ENCODE peak calls at places on chromosomes 16 and 17, in four cellular contexts. S, L, A and T are unnamed samples.

GRCh38 chr17:8925808-8926207 is 39.7 kb downstream of the PIK3R5 start:
- DNase-seq in A (no peak), S (no peak), L (no peak), T (no peak)

GRCh38 chr17:81520021-81520894 is 7.7 kb upstream of the ACTG1 start:
- DNase-seq in A (no peak), S (no peak), L (no peak), T (no peak)

GRCh38 chr16:47777191-47777590 is 316.1 kb downstream of the PHKB start:
- DNase-seq in S (no peak), A (no peak), L (peak; percentile 41), T (no peak)

GRCh38 chr16:8729779-8730334 is 55.4 kb downstream of the ABAT start:
- DNase-seq in S (no peak), A (no peak), L (no peak), T (no peak)

GRCh38 chr17:29150191-29150590 is 30.0 kb downstream of the MYO18A start:
- DNase-seq in L (no peak), S (no peak), A (no peak), T (no peak)

GRCh38 chr17:63790057-63790456 is 16.1 kb downstream of the DDX42 start:
- DNase-seq in A (no peak), S (no peak), L (no peak), T (no peak)

GRCh38 chr16:68079616-68080344 is 5.4 kb upstream of the NFATC3 start:
- DNase-seq in A (peak; percentile 97), L (no peak), S (no peak), T (peak; percentile 88)

GRCh38 chr17:54948380-54948779 is 20.1 kb downstream of the COX11 start:
- DNase-seq in S (peak; percentile 36), A (peak; percentile 44), L (peak; percentile 98), T (peak; percentile 28)

GRCh38 chr17:80023261-80024205 is 12.1 kb downstream of the TBC1D16 start:
- DNase-seq in S (no peak), A (peak; percentile 95), L (no peak), T (no peak)

GRCh38 chr17:48176456-48176855 is 68.9 kb downstream of the SNX11 start:
- DNase-seq in A (no peak), S (no peak), L (no peak), T (no peak)

GRCh38 chr17:74659898-74660297 is 36.4 kb upstream of the CD300E start:
- DNase-seq in S (no peak), L (no peak), A (no peak), T (no peak)

GRCh38 chr16:69851491-69852240 is 89.5 kb downstream of the WWP2 start:
- DNase-seq in S (no peak), L (peak; percentile 61), A (no peak), T (no peak)

GRCh38 chr17:80569936-80570335 is 25.3 kb downstream of the RPTOR start:
- DNase-seq in L (no peak), A (no peak), S (no peak), T (no peak)

GRCh38 chr16:4648917-4649316 is 24.3 kb downstream of the MGRN1 start:
- DNase-seq in S (no peak), A (no peak), L (no peak), T (no peak)

GRCh38 chr17:10633738-10634379 is 23.2 kb downstream of the MYH3 start:
- DNase-seq in A (no peak), S (no peak), L (no peak), T (no peak)

GRCh38 chr16:31382485-31383161 is 10.5 kb upstream of the ITGAD start:
- DNase-seq in L (peak; percentile 40), A (peak; percentile 42), S (peak; percentile 60), T (peak; percentile 82)

GRCh38 chr17:47742319-47743181 is 9.5 kb downstream of the TBX21 start:
- DNase-seq in S (no peak), L (no peak), A (peak; percentile 35), T (peak; percentile 79)

GRCh38 chr17:80695979-80696378 is 151.3 kb downstream of the RPTOR start:
- DNase-seq in A (no peak), L (no peak), S (no peak), T (no peak)

GRCh38 chr16:55078153-55078552 is 147.5 kb downstream of the IRX5 start:
- DNase-seq in A (no peak), L (no peak), S (no peak), T (no peak)

GRCh38 chr17:16459850-16460550 is 32.0 kb downstream of the LRRC75A start:
- DNase-seq in L (no peak), A (no peak), S (no peak), T (no peak)

GRCh38 chr17:59277031-59277430 is 54.4 kb upstream of the YPEL2 start:
- DNase-seq in A (no peak), S (no peak), L (no peak), T (no peak)

GRCh38 chr17:30274887-30275286 is 16.9 kb downstream of the BLMH start:
- DNase-seq in S (no peak), A (no peak), L (no peak), T (no peak)

GRCh38 chr17:50908860-50909764 is 43.0 kb upstream of the TOB1 start:
- DNase-seq in L (no peak), A (peak; percentile 93), S (no peak), T (no peak)

GRCh38 chr17:9924735-9925191 is 19.7 kb upstream of the RCVRN start:
- DNase-seq in S (peak; percentile 87), A (peak; percentile 66), L (peak; percentile 75), T (peak; percentile 23)

GRCh38 chr17:78154903-78155811 is 9.0 kb downstream of the C17orf99 start:
- DNase-seq in S (no peak), A (no peak), L (no peak), T (no peak)

GRCh38 chr17:78164748-78165607 is 3.4 kb upstream of the SYNGR2 start:
- DNase-seq in A (no peak), S (no peak), L (no peak), T (no peak)

GRCh38 chr17:78163881-78164747 is 4.3 kb upstream of the SYNGR2 start:
- DNase-seq in A (no peak), S (no peak), L (no peak), T (no peak)

DNA sequence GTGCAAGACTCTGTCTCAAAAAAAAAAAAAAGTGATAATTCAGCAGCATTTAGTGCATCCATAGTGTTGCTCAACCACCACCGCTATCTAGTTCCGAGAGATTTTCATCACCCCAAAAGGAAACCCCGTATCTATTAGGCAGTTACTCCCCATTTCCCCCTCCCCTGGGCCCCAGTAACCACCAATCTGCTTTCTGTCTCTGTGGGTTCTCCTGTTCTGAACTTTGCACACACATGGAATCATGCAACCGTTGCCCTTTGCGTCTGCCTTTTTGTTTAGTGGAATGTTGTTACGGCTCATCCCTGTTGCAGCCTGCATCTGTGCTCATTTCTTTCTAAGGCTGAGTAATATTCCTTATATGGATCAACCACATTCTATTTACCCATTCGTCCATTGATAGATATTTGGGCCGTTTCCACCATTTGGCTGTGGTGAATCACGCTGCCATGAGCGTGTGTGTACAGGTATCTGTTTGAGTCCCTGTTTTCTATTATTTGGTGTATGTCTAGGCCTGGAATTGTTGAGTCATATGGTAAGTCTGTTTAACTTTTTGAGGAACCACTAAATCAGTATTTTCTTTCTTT is 8.7 kb upstream of the SYNGR2 start:
- DNase-seq in S (no peak), L (peak; percentile 89), A (peak; percentile 90), T (no peak)
- TF ChIP-seq MAZ in S (no peak), L (no peak), A (peak; percentile 19), T (no peak)

GRCh38 chr17:65707780-65708179 is 146.3 kb upstream of the AXIN2 start:
- DNase-seq in L (peak; percentile 7), S (no peak), A (no peak), T (no peak)

GRCh38 chr17:65711671-65712276 is 150.3 kb upstream of the AXIN2 start:
- DNase-seq in S (no peak), L (no peak), A (no peak), T (no peak)

GRCh38 chr17:65712383-65713267 is 151.2 kb upstream of the AXIN2 start:
- DNase-seq in L (no peak), A (no peak), S (no peak), T (no peak)
- TF ChIP-seq MAZ in L (no peak), A (no peak), S (no peak), T (no peak)

GRCh38 chr16:84751947-84752346 is 52.1 kb downstream of the USP10 start:
- DNase-seq in A (no peak), S (no peak), L (no peak), T (no peak)
- TF ChIP-seq MAZ in A (no peak), S (no peak), L (no peak), T (no peak)

GRCh38 chr16:1167276-1168107 is 14.6 kb downstream of the CACNA1H start:
- DNase-seq in L (no peak), A (no peak), S (no peak), T (no peak)
- TF ChIP-seq MAZ in L (no peak), A (no peak), S (no peak), T (no peak)

DNA sequence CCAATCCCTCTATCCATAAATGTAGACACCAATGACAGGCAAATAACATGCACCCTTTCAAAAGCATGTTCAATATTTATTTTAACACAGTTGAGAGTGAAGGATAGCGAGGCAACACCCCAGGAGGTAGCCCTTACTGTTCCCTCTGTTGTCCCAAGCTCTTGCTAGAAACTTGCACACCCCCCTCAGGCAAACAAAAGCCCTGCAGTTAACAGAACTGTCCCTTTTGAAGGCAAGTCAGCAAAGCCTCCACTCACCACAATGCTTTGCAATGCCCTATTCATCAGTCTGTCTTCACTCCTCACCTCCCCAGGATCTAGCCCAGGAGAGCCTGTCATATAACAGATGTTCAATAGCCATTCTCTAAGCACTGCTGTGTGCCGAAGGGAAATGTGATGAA is 3.5 kb upstream of the CNEP1R1 start:
- DNase-seq in A (peak; percentile 63), L (no peak), S (peak; percentile 20), T (peak; percentile 41)
- TF ChIP-seq MAZ in A (no peak), L (no peak), S (no peak), T (no peak)

DNA sequence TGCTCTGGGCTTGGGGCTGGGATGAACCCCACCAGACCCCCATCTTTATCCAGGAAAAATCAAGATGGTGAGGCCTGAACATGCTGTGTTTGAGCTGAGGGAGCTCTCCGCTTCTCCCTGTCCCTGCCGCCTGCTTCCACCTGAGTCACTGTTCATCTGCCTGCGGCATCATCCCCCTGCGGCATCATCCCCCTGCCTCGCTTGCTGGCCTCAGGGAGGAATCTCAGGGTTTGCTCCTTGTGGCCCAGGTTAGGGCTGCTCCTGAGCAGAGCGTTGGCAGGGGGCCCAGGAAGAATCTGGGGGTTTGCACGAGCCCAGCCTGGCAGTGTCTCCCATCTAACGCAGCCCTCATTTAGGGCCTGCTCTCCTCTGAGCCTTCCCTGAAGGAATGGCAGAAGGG is 11.4 kb upstream of the RAP1GAP2 start:
- DNase-seq in A (no peak), S (no peak), L (no peak), T (no peak)
- TF ChIP-seq MAZ in A (no peak), S (no peak), L (no peak), T (no peak)

GRCh38 chr17:36850794-36851193 is 86.5 kb upstream of the LHX1 start:
- DNase-seq in A (no peak), S (peak; percentile 69), L (peak; percentile 74), T (peak; percentile 39)
- TF ChIP-seq MAZ in A (no peak), S (no peak), L (no peak), T (no peak)